ENCODE peak calls at places on chromosomes 2 and 18, in six cellular contexts. One of them, this sample, is unnamed.

GRCh38 chr2:96325038-96325883 is at the start of gene ITPRIPL1:
- DNase-seq in endothelial cell of umbilical vein: peak; percentile 29
- DNase-seq in Karpas-422: peak; percentile 74
- DNase-seq in PC-3: no peak
- DNase-seq in IMR-90: no peak
- DNase-seq in fibroblast of lung: no peak
- DNase-seq in this sample: no peak

GRCh38 chr2:98554116-98554861 is 54.0 kb downstream of the COA5 start:
- DNase-seq in fibroblast of lung: no peak
- DNase-seq in IMR-90: no peak
- DNase-seq in Karpas-422: no peak
- DNase-seq in endothelial cell of umbilical vein: no peak
- DNase-seq in PC-3: no peak
- DNase-seq in this sample: no peak

GRCh38 chr2:128779301-128780095 is 460.8 kb upstream of the HS6ST1 start:
- DNase-seq in PC-3: no peak
- DNase-seq in IMR-90: no peak
- DNase-seq in Karpas-422: no peak
- DNase-seq in endothelial cell of umbilical vein: no peak
- DNase-seq in fibroblast of lung: no peak
- DNase-seq in this sample: no peak

GRCh38 chr18:55897101-55897500 is 309.1 kb upstream of the TCF4 start:
- DNase-seq in endothelial cell of umbilical vein: no peak
- DNase-seq in IMR-90: no peak
- DNase-seq in fibroblast of lung: no peak
- DNase-seq in Karpas-422: no peak
- DNase-seq in PC-3: peak; percentile 21
- DNase-seq in this sample: no peak

GRCh38 chr2:3097804-3098203 is 279.8 kb downstream of the EIPR1 start:
- DNase-seq in PC-3: no peak
- DNase-seq in endothelial cell of umbilical vein: no peak
- DNase-seq in fibroblast of lung: no peak
- DNase-seq in Karpas-422: no peak
- DNase-seq in IMR-90: no peak
- DNase-seq in this sample: no peak

GRCh38 chr2:217802876-217803638 is 199.7 kb downstream of the TNS1 start:
- DNase-seq in PC-3: no peak
- DNase-seq in IMR-90: no peak
- DNase-seq in fibroblast of lung: no peak
- DNase-seq in endothelial cell of umbilical vein: no peak
- DNase-seq in Karpas-422: no peak
- DNase-seq in this sample: no peak

GRCh38 chr2:242036653-242036950 is 167.1 kb downstream of the RTP5 start:
- DNase-seq in IMR-90: no peak
- DNase-seq in PC-3: no peak
- DNase-seq in fibroblast of lung: no peak
- DNase-seq in Karpas-422: no peak
- DNase-seq in endothelial cell of umbilical vein: no peak
- DNase-seq in this sample: no peak

GRCh38 chr18:32771169-32771751 is 1.6 kb downstream of the KLHL14 start:
- DNase-seq in fibroblast of lung: no peak
- DNase-seq in Karpas-422: peak; percentile 75
- DNase-seq in PC-3: no peak
- DNase-seq in endothelial cell of umbilical vein: no peak
- DNase-seq in IMR-90: no peak
- DNase-seq in this sample: no peak

GRCh38 chr2:185628985-185629384 is 109.6 kb upstream of the FSIP2 start:
- DNase-seq in endothelial cell of umbilical vein: peak; percentile 6
- DNase-seq in IMR-90: no peak
- DNase-seq in PC-3: peak; percentile 54
- DNase-seq in Karpas-422: peak; percentile 74
- DNase-seq in fibroblast of lung: no peak
- DNase-seq in this sample: no peak

GRCh38 chr2:68466361-68466777 is 725 bp downstream of the FBXO48 start:
- DNase-seq in endothelial cell of umbilical vein: peak; percentile 63
- DNase-seq in PC-3: peak; percentile 75
- DNase-seq in Karpas-422: peak; percentile 70
- DNase-seq in fibroblast of lung: peak; percentile 45
- DNase-seq in IMR-90: peak; percentile 78
- DNase-seq in this sample: peak; percentile 61

GRCh38 chr2:85344356-85344954 is 9.9 kb downstream of the RETSAT start:
- DNase-seq in IMR-90: no peak
- DNase-seq in PC-3: no peak
- DNase-seq in fibroblast of lung: no peak
- DNase-seq in Karpas-422: no peak
- DNase-seq in endothelial cell of umbilical vein: no peak
- DNase-seq in this sample: no peak

GRCh38 chr2:215441560-215442391 is 5.9 kb upstream of the FN1 start:
- DNase-seq in endothelial cell of umbilical vein: no peak
- DNase-seq in fibroblast of lung: no peak
- DNase-seq in Karpas-422: no peak
- DNase-seq in IMR-90: no peak
- DNase-seq in PC-3: no peak
- DNase-seq in this sample: peak; percentile 91

GRCh38 chr2:6824962-6825361 is 40.7 kb downstream of the CMPK2 start:
- DNase-seq in IMR-90: peak; percentile 75
- DNase-seq in endothelial cell of umbilical vein: no peak
- DNase-seq in PC-3: no peak
- DNase-seq in Karpas-422: no peak
- DNase-seq in fibroblast of lung: peak; percentile 38
- DNase-seq in this sample: no peak

GRCh38 chr2:109170645-109171044 is 41.6 kb downstream of the SH3RF3 start:
- DNase-seq in IMR-90: no peak
- DNase-seq in fibroblast of lung: no peak
- DNase-seq in endothelial cell of umbilical vein: no peak
- DNase-seq in Karpas-422: no peak
- DNase-seq in PC-3: peak; percentile 43
- DNase-seq in this sample: no peak

GRCh38 chr18:78133729-78134128 is 845.9 kb upstream of the SALL3 start:
- DNase-seq in fibroblast of lung: no peak
- DNase-seq in IMR-90: no peak
- DNase-seq in Karpas-422: no peak
- DNase-seq in endothelial cell of umbilical vein: no peak
- DNase-seq in PC-3: no peak
- DNase-seq in this sample: no peak

GRCh38 chr2:113274427-113274826 is 4.3 kb downstream of the PAX8 start:
- DNase-seq in fibroblast of lung: no peak
- DNase-seq in endothelial cell of umbilical vein: no peak
- DNase-seq in IMR-90: no peak
- DNase-seq in PC-3: no peak
- DNase-seq in Karpas-422: no peak
- DNase-seq in this sample: no peak

GRCh38 chr2:69933839-69934613 is 19.1 kb downstream of the MXD1 start:
- DNase-seq in Karpas-422: no peak
- DNase-seq in IMR-90: peak; percentile 93
- DNase-seq in PC-3: peak; percentile 86
- DNase-seq in endothelial cell of umbilical vein: peak; percentile 87
- DNase-seq in fibroblast of lung: peak; percentile 84
- DNase-seq in this sample: peak; percentile 79

GRCh38 chr2:230347659-230348305 is 20.8 kb downstream of the SP140L start:
- DNase-seq in endothelial cell of umbilical vein: peak; percentile 6
- DNase-seq in fibroblast of lung: peak; percentile 30
- DNase-seq in PC-3: no peak
- DNase-seq in IMR-90: peak; percentile 31
- DNase-seq in Karpas-422: no peak
- DNase-seq in this sample: no peak

GRCh38 chr2:2698182-2699116 is 367.4 kb upstream of the MYT1L start:
- DNase-seq in endothelial cell of umbilical vein: no peak
- DNase-seq in PC-3: peak; percentile 34
- DNase-seq in Karpas-422: peak; percentile 67
- DNase-seq in fibroblast of lung: no peak
- DNase-seq in IMR-90: no peak
- DNase-seq in this sample: no peak

GRCh38 chr2:32836961-32837360 is 109.8 kb upstream of the LTBP1 start:
- DNase-seq in endothelial cell of umbilical vein: peak; percentile 6
- DNase-seq in IMR-90: no peak
- DNase-seq in Karpas-422: no peak
- DNase-seq in PC-3: no peak
- DNase-seq in fibroblast of lung: no peak
- DNase-seq in this sample: no peak

GRCh38 chr2:112869258-112869842 is 32.8 kb upstream of the IL1B start:
- DNase-seq in Karpas-422: no peak
- DNase-seq in IMR-90: peak; percentile 43
- DNase-seq in fibroblast of lung: peak; percentile 87
- DNase-seq in endothelial cell of umbilical vein: peak; percentile 64
- DNase-seq in PC-3: peak; percentile 98
- DNase-seq in this sample: peak; percentile 91

GRCh38 chr2:140882671-140883620 is 1247.9 kb downstream of the LRP1B start:
- DNase-seq in fibroblast of lung: peak; percentile 92
- DNase-seq in Karpas-422: no peak
- DNase-seq in endothelial cell of umbilical vein: no peak
- DNase-seq in IMR-90: peak; percentile 60
- DNase-seq in PC-3: no peak
- DNase-seq in this sample: no peak

GRCh38 chr18:61333746-61334490 is 688 bp downstream of the CDH20 start:
- DNase-seq in Karpas-422: no peak
- DNase-seq in fibroblast of lung: peak; percentile 4
- DNase-seq in PC-3: no peak
- DNase-seq in IMR-90: no peak
- DNase-seq in endothelial cell of umbilical vein: no peak
- DNase-seq in this sample: no peak

GRCh38 chr18:41323044-41323443 is 632.0 kb upstream of the PIK3C3 start:
- DNase-seq in PC-3: peak; percentile 12
- DNase-seq in fibroblast of lung: peak; percentile 39
- DNase-seq in IMR-90: peak; percentile 54
- DNase-seq in endothelial cell of umbilical vein: peak; percentile 75
- DNase-seq in Karpas-422: no peak
- DNase-seq in this sample: no peak

GRCh38 chr2:24015562-24016375 is 5.9 kb downstream of the MFSD2B start:
- DNase-seq in endothelial cell of umbilical vein: peak; percentile 81
- DNase-seq in Karpas-422: no peak
- DNase-seq in fibroblast of lung: peak; percentile 49
- DNase-seq in PC-3: peak; percentile 98
- DNase-seq in IMR-90: peak; percentile 83
- DNase-seq in this sample: peak; percentile 84

GRCh38 chr18:79781331-79781941 is 16.3 kb upstream of the KCNG2 start:
- DNase-seq in endothelial cell of umbilical vein: no peak
- DNase-seq in Karpas-422: no peak
- DNase-seq in PC-3: no peak
- DNase-seq in fibroblast of lung: no peak
- DNase-seq in IMR-90: no peak
- DNase-seq in this sample: no peak

GRCh38 chr18:66393463-66393862 is 210.4 kb downstream of the CDH19 start:
- DNase-seq in PC-3: no peak
- DNase-seq in fibroblast of lung: no peak
- DNase-seq in Karpas-422: no peak
- DNase-seq in endothelial cell of umbilical vein: no peak
- DNase-seq in IMR-90: no peak
- DNase-seq in this sample: no peak

DNA sequence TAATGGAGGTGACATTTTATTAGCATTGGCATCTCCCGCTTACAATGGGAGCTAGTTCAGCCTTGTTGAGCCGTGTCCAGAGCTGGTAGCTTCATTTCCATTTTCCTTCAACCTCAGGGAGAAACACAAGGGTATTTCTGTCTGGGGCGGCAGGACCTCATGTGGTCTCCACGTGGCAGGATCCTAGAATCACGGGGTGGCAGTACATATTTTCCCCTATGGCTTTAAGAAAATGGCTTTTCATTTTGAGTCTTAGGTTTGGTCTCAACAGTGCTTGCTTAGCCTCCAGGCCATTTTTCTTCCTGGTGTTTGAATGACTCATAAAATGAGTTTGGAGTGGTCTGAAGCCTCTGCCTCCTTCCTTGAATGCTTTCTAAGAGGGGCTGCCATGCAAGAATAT is 20.3 kb downstream of the CABLES1 start:
- DNase-seq in fibroblast of lung: no peak
- DNase-seq in PC-3: peak; percentile 54
- DNase-seq in endothelial cell of umbilical vein: no peak
- DNase-seq in Karpas-422: no peak
- DNase-seq in IMR-90: no peak
- DNase-seq in this sample: no peak
- H2AFZ ChIP-seq in fibroblast of lung: no peak overlapping the region
- H2AFZ ChIP-seq in PC-3: no peak overlapping the region
- H2AFZ ChIP-seq in endothelial cell of umbilical vein: no peak overlapping the region
- H2AFZ ChIP-seq in Karpas-422: no peak overlapping the region
- H2AFZ ChIP-seq in IMR-90: no peak overlapping the region
- H2AFZ ChIP-seq in this sample: no peak overlapping the region

GRCh38 chr2:224929512-224929911 is 112.8 kb downstream of the DOCK10 start:
- DNase-seq in endothelial cell of umbilical vein: no peak
- DNase-seq in PC-3: peak; percentile 18
- DNase-seq in IMR-90: no peak
- DNase-seq in fibroblast of lung: no peak
- DNase-seq in Karpas-422: no peak
- DNase-seq in this sample: no peak
- H3K4me1 ChIP-seq in endothelial cell of umbilical vein: peaks cover 34% of the 10 kb centered on the region
- H3K4me1 ChIP-seq in PC-3: peaks cover 35% of the 10 kb centered on the region
- H3K4me1 ChIP-seq in IMR-90: peaks cover 18% of the 10 kb centered on the region
- H3K4me1 ChIP-seq in fibroblast of lung: peaks cover 19% of the 10 kb centered on the region
- H3K4me1 ChIP-seq in Karpas-422: no peaks in the 10 kb centered on the region
- H3K4me1 ChIP-seq in this sample: no peaks in the 10 kb centered on the region

GRCh38 chr2:119478188-119479065 is 45.9 kb downstream of the SCTR start:
- DNase-seq in fibroblast of lung: no peak
- DNase-seq in IMR-90: no peak
- DNase-seq in endothelial cell of umbilical vein: no peak
- DNase-seq in Karpas-422: no peak
- DNase-seq in PC-3: no peak
- DNase-seq in this sample: no peak

GRCh38 chr2:119475857-119476244 is 44.2 kb downstream of the TMEM37 start:
- DNase-seq in endothelial cell of umbilical vein: no peak
- DNase-seq in IMR-90: no peak
- DNase-seq in fibroblast of lung: no peak
- DNase-seq in Karpas-422: no peak
- DNase-seq in PC-3: no peak
- DNase-seq in this sample: no peak

GRCh38 chr2:119475225-119475856 is 43.7 kb downstream of the TMEM37 start:
- DNase-seq in Karpas-422: peak; percentile 55
- DNase-seq in IMR-90: no peak
- DNase-seq in fibroblast of lung: no peak
- DNase-seq in endothelial cell of umbilical vein: no peak
- DNase-seq in PC-3: no peak
- DNase-seq in this sample: no peak

GRCh38 chr2:119474371-119475224 is 42.9 kb downstream of the TMEM37 start:
- DNase-seq in fibroblast of lung: no peak
- DNase-seq in PC-3: no peak
- DNase-seq in IMR-90: no peak
- DNase-seq in Karpas-422: no peak
- DNase-seq in endothelial cell of umbilical vein: no peak
- DNase-seq in this sample: no peak

GRCh38 chr2:119476301-119477117 is 44.9 kb downstream of the TMEM37 start:
- DNase-seq in fibroblast of lung: peak; percentile 59
- DNase-seq in endothelial cell of umbilical vein: peak; percentile 71
- DNase-seq in PC-3: peak; percentile 77
- DNase-seq in Karpas-422: peak; percentile 83
- DNase-seq in IMR-90: peak; percentile 36
- DNase-seq in this sample: peak; percentile 49
- H2AFZ ChIP-seq in fibroblast of lung: no peak overlapping the region
- H2AFZ ChIP-seq in endothelial cell of umbilical vein: no peak overlapping the region
- H2AFZ ChIP-seq in PC-3: peak overlapping the region; percentile 49
- H2AFZ ChIP-seq in Karpas-422: no peak overlapping the region
- H2AFZ ChIP-seq in IMR-90: peak overlapping the region; percentile 75
- H2AFZ ChIP-seq in this sample: no peak overlapping the region

GRCh38 chr2:25979006-25979405 is 3.3 kb downstream of the KIF3C start:
- DNase-seq in IMR-90: no peak
- DNase-seq in endothelial cell of umbilical vein: no peak
- DNase-seq in fibroblast of lung: no peak
- DNase-seq in Karpas-422: no peak
- DNase-seq in PC-3: peak; percentile 39
- DNase-seq in this sample: no peak
- H3K4me1 ChIP-seq in IMR-90: peaks cover 30% of the 10 kb centered on the region
- H3K4me1 ChIP-seq in endothelial cell of umbilical vein: peaks cover 43% of the 10 kb centered on the region
- H3K4me1 ChIP-seq in fibroblast of lung: peaks cover 11% of the 10 kb centered on the region
- H3K4me1 ChIP-seq in Karpas-422: peaks cover 5% of the 10 kb centered on the region
- H3K4me1 ChIP-seq in PC-3: peaks cover 45% of the 10 kb centered on the region
- H3K4me1 ChIP-seq in this sample: peaks cover 78% of the 10 kb centered on the region